ENCODE peak calls at places on chromosomes 2 and 18, in four cellular contexts. W is BE2C, O is tibial nerve, V is PC-9. Y is an unnamed sample.
A peak's percentile ranks its signal among the peaks of the same experiment; 100 is the strongest.

GRCh38 chr2:225668606-225669266 is 269.2 kb downstream of the NYAP2 start:
- DNase-seq in W (peak; percentile 27), O (no peak), V (peak; percentile 38), Y (peak; percentile 28)

GRCh38 chr2:16223071-16223470 is 282.7 kb downstream of the MYCN start:
- DNase-seq in W (peak; percentile 100), O (no peak), V (no peak), Y (no peak)

GRCh38 chr2:12603781-12604180 is 113.0 kb upstream of the TRIB2 start:
- DNase-seq in W (no peak), O (no peak), V (no peak), Y (no peak)

GRCh38 chr2:69466728-69467127 is 29.5 kb upstream of the NFU1 start:
- DNase-seq in W (no peak), O (no peak), V (no peak), Y (no peak)

GRCh38 chr2:240431663-240432424 is 3.6 kb upstream of the GPC1 start:
- DNase-seq in W (no peak), O (peak; percentile 10), V (no peak), Y (peak; percentile 27)

GRCh38 chr2:225660262-225661091 is 261.0 kb downstream of the NYAP2 start:
- DNase-seq in W (peak; percentile 83), O (peak; percentile 75), V (peak; percentile 78), Y (peak; percentile 92)

GRCh38 chr2:38934742-38935141 is 45.1 kb downstream of the ARHGEF33 start:
- DNase-seq in W (no peak), O (no peak), V (no peak), Y (no peak)

GRCh38 chr2:20015482-20016083 is 3.1 kb upstream of the MATN3 start:
- DNase-seq in W (no peak), O (no peak), V (no peak), Y (no peak)

GRCh38 chr18:58223717-58224424 is 179.8 kb downstream of the NEDD4L start:
- DNase-seq in W (peak; percentile 27), O (no peak), V (peak; percentile 51), Y (peak; percentile 91)

GRCh38 chr2:60370835-60371618 is 182.4 kb downstream of the BCL11A start:
- DNase-seq in W (no peak), O (no peak), V (no peak), Y (no peak)

GRCh38 chr2:41990688-41991087 is 57.1 kb upstream of the PKDCC start:
- DNase-seq in W (no peak), O (no peak), V (no peak), Y (no peak)

GRCh38 chr2:33437297-33437696 is 39.2 kb upstream of the RASGRP3 start:
- DNase-seq in W (no peak), O (no peak), V (no peak), Y (no peak)

GRCh38 chr2:217289909-217290283 is 430.0 kb upstream of the TNP1 start:
- DNase-seq in W (peak; percentile 68), O (no peak), V (peak; percentile 45), Y (peak; percentile 35)

GRCh38 chr2:7557376-7557775 is 640.2 kb downstream of the RNF144A start:
- DNase-seq in W (no peak), O (no peak), V (no peak), Y (no peak)

GRCh38 chr2:231605607-231606091 is 13.0 kb downstream of the TEX44 start:
- DNase-seq in W (peak; percentile 82), O (no peak), V (no peak), Y (no peak)

GRCh38 chr2:119823734-119824334 is 64.1 kb downstream of the PTPN4 start:
- DNase-seq in W (peak; percentile 32), O (no peak), V (no peak), Y (peak; percentile 62)

GRCh38 chr2:67309281-67309680 is 87.9 kb upstream of the ETAA1 start:
- DNase-seq in W (no peak), O (no peak), V (no peak), Y (no peak)

GRCh38 chr18:31043709-31044108 is 1.2 kb upstream of the DSC3 start:
- DNase-seq in W (no peak), O (no peak), V (no peak), Y (no peak)
- H3K27me3 ChIP-seq in W (peaks cover 40% of the 10 kb centered on the region), O (peaks cover 53% of the 10 kb centered on the region), V (no peaks in the 10 kb centered on the region), Y (peaks cover 56% of the 10 kb centered on the region)

DNA sequence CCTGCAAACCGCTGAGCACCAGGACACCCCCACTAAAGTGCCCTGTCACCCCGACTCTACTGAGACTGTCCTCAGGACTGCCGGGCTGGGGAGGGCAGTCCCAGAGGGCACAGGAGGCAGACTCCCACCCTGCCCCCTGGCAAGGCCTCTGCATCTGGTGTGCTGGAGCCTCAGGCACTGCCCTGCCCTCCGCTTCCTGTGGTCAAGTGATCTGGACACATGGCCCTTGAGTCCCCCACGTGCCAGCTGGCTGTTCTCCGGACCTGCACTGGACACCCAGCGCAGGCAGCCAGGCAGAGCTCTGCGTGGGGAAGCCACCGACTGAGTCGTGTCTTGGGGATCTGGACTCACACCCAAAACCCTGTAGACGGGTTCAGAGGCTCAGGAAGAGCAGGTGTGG is 217.7 kb downstream of the TWIST2 start:
- DNase-seq in W (no peak), O (no peak), V (no peak), Y (no peak)
- H3K36me3 ChIP-seq in W (peaks cover 19% of the 10 kb centered on the region), O (peaks cover 6% of the 10 kb centered on the region), V (no peaks in the 10 kb centered on the region), Y (no peaks in the 10 kb centered on the region)

GRCh38 chr2:113032737-113033136 is 19.9 kb downstream of the IL36B start:
- DNase-seq in W (no peak), O (no peak), V (no peak), Y (no peak)
- H3K27me3 ChIP-seq in W (no peaks in the 10 kb centered on the region), O (no peaks in the 10 kb centered on the region), V (no peaks in the 10 kb centered on the region), Y (peaks cover 6% of the 10 kb centered on the region)

GRCh38 chr2:215414674-215415073 is 21.2 kb downstream of the FN1 start:
- DNase-seq in W (no peak), O (no peak), V (no peak), Y (no peak)

GRCh38 chr2:215415218-215415617 is 20.6 kb downstream of the FN1 start:
- DNase-seq in W (no peak), O (no peak), V (no peak), Y (no peak)

GRCh38 chr2:215416656-215417055 is 19.2 kb downstream of the FN1 start:
- DNase-seq in W (no peak), O (no peak), V (no peak), Y (no peak)

GRCh38 chr2:215417400-215417951 is 18.4 kb downstream of the FN1 start:
- DNase-seq in W (no peak), O (no peak), V (no peak), Y (no peak)

DNA sequence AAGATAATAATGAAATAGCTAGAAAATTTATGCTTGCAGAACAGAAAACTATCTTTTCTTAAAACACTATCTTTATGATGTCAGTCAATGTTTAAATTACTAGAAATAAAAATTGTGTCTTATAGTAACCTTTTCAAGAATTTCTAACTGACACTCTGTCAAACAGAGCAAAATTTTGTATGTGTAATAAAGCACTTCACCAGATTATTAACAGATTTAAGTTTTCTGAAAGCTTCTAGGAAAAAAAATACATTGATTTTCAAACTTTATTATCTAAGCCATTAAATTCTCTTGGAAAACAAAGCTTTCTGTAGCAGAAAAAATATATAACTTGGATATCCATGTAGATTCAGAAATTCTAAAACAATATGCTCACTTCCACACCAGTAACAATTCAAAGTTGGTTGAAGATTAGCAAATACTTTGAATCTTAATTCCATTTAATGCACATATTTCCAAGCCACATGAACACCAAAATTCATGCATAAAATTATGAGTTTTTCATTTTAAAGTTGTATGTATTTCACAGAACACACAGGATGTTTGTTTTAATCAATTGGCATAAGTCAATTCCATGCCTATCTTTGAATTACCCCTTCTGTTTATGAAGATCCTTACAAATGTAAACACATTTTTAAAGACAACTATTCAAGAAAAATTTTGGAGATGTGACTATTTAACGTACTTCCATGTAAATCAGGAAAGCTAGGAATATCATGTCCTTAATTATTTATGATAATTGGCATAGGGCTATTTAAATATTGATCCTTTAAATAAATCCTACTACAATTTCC is 19.9 kb downstream of the FN1 start:
- DNase-seq in W (no peak), O (no peak), V (no peak), Y (no peak)
- H3K36me3 ChIP-seq in W (no peaks in the 10 kb centered on the region), O (no peaks in the 10 kb centered on the region), V (no peaks in the 10 kb centered on the region), Y (no peaks in the 10 kb centered on the region)

GRCh38 chr2:110729106-110729505 is 3.3 kb upstream of the ACOXL start:
- DNase-seq in W (no peak), O (no peak), V (no peak), Y (no peak)

GRCh38 chr2:110727923-110728322 is 4.5 kb upstream of the ACOXL start:
- DNase-seq in W (no peak), O (no peak), V (no peak), Y (no peak)

GRCh38 chr2:110735366-110735765 is 3.0 kb downstream of the ACOXL start:
- DNase-seq in W (no peak), O (no peak), V (no peak), Y (no peak)

GRCh38 chr2:110732422-110733413 is at the start of gene ACOXL:
- DNase-seq in W (no peak), O (no peak), V (peak; percentile 84), Y (no peak)

GRCh38 chr2:110731064-110731463 is 1.3 kb upstream of the ACOXL start:
- DNase-seq in W (no peak), O (no peak), V (no peak), Y (no peak)
- H3K27me3 ChIP-seq in W (peaks cover 13% of the 10 kb centered on the region), O (peaks cover 60% of the 10 kb centered on the region), V (no peaks in the 10 kb centered on the region), Y (peaks cover 41% of the 10 kb centered on the region)

GRCh38 chr2:127721978-127722355 is 20.7 kb downstream of the SFT2D3 start:
- DNase-seq in W (no peak), O (no peak), V (no peak), Y (no peak)
- H3K36me3 ChIP-seq in W (peaks cover 17% of the 10 kb centered on the region), O (peaks cover 14% of the 10 kb centered on the region), V (peaks cover 46% of the 10 kb centered on the region), Y (no peaks in the 10 kb centered on the region)

GRCh38 chr2:96117701-96118588 is 1.6 kb upstream of the ADRA2B start:
- DNase-seq in W (peak; percentile 43), O (no peak), V (peak; percentile 52), Y (no peak)
- H3K27me3 ChIP-seq in W (no peaks in the 10 kb centered on the region), O (peaks cover 66% of the 10 kb centered on the region), V (peaks cover 66% of the 10 kb centered on the region), Y (peaks cover 23% of the 10 kb centered on the region)

Y was measured in adrenal gland.